ENCODE peak calls at places on chromosomes 11 and 22, in six cellular contexts. N is right lobe of liver, G is BJ, Z is sigmoid colon, D is tibial nerve, V is fibroblast of lung. F is an unnamed sample.

GRCh38 chr11:119551726-119552510 is 128.9 kb upstream of the THY1 start:
- DNase-seq in G (peak), N (no peak), Z (no peak), D (no peak), V (no peak), F (no peak)

GRCh38 chr11:118565062-118565461 is 669 bp downstream of the IFT46 start:
- DNase-seq in N (no peak), G (no peak), D (no peak), Z (no peak), V (peak), F (no peak)

GRCh38 chr22:50089231-50090140 is at the start of gene MOV10L1:
- DNase-seq in Z (no peak), V (peak), D (no peak), G (no peak), N (no peak), F (no peak)

GRCh38 chr11:93330446-93330984 is at the start of gene DEUP1:
- DNase-seq in V (peak), N (no peak), Z (peak), D (no peak), G (no peak), F (no peak)

GRCh38 chr22:22948651-22949611 is 61.3 kb downstream of the IGLL5 start:
- DNase-seq in G (no peak), Z (no peak), D (no peak), N (no peak), V (peak), F (no peak)

GRCh38 chr11:11752688-11753087 is 89.1 kb upstream of the USP47 start:
- DNase-seq in N (no peak), D (no peak), V (no peak), G (no peak), Z (no peak), F (no peak)

GRCh38 chr11:15629690-15630321 is 515.1 kb downstream of the INSC start:
- DNase-seq in G (no peak), Z (no peak), V (peak), N (peak), D (no peak), F (no peak)

GRCh38 chr11:133163463-133164419 is 368.6 kb downstream of the OPCML start:
- DNase-seq in D (no peak), N (no peak), G (no peak), V (peak), Z (no peak), F (no peak)

GRCh38 chr11:111303476-111303875 is 5.1 kb downstream of the POU2AF3 start:
- DNase-seq in Z (no peak), G (no peak), D (no peak), N (peak), V (no peak), F (no peak)

GRCh38 chr11:112005422-112006094 is 19.6 kb upstream of the DLAT start:
- DNase-seq in V (no peak), N (no peak), G (no peak), D (no peak), Z (no peak), F (no peak)

GRCh38 chr11:1832989-1833365 is 1.8 kb upstream of the SYT8 start:
- DNase-seq in V (no peak), Z (no peak), D (no peak), N (no peak), G (no peak), F (no peak)

GRCh38 chr11:1831338-1832180 is 3.2 kb upstream of the SYT8 start:
- DNase-seq in V (no peak), N (no peak), D (no peak), G (no peak), Z (no peak), F (no peak)

GRCh38 chr11:1834132-1834610 is 619 bp upstream of the SYT8 start:
- DNase-seq in G (no peak), V (no peak), N (no peak), Z (no peak), D (no peak), F (no peak)

GRCh38 chr11:1830500-1831223 is 4.1 kb upstream of the SYT8 start:
- DNase-seq in N (peak), V (no peak), Z (no peak), D (no peak), G (no peak), F (no peak)

GRCh38 chr11:1832181-1832988 is 2.4 kb upstream of the SYT8 start:
- DNase-seq in N (no peak), V (peak), G (no peak), D (no peak), Z (no peak), F (no peak)
- H3K4me3 ChIP-seq in N (no peak), V (no peak), G (no peak), D (no peak), Z (no peak), F (peak)

GRCh38 chr11:124839051-124839971 is 25.9 kb upstream of the ROBO3 start:
- DNase-seq in G (no peak), N (no peak), Z (no peak), V (no peak), D (no peak), F (no peak)
- TF ChIP-seq CTCF in G (no peak), N (no peak), Z (no peak), V (no peak), D (no peak), F (no peak)

DNA sequence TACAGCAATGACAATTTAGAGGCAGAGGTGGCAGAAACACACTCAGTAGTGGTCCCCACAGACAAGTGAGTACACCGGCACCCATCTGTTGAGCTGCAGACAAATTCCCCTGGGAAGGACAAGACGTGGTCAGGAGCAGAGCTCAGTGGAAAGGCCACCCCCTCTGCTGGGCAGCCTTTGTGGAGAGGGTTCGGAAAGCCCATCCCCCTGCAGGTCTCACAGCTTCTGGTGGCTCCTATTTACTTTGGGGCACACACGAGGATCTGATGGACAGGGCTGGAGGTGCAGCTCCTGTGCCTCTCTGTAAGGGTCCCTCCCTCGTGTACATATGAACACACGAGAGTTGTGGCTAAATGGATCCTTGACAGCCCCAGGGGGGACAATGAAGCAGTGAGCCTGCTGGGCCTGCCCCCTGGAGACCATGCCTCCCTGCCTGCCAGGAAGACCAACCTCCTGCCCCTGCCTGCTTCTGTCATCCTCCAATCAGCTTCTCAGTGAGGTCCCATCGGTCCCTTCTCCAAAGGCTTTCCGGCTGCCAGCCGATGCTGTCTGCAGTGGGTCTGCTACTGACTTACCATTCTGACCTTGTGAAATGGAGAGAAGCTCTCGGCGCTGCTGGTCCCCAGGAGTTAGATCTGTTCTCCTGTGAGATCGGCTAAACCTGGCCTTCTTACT is 161.5 kb downstream of the CACNA1I start:
- DNase-seq in D (no peak), Z (no peak), G (no peak), N (no peak), V (no peak), F (no peak)
- H3K4me3 ChIP-seq in D (no peak), Z (no peak), G (no peak), N (no peak), V (no peak), F (no peak)

DNA sequence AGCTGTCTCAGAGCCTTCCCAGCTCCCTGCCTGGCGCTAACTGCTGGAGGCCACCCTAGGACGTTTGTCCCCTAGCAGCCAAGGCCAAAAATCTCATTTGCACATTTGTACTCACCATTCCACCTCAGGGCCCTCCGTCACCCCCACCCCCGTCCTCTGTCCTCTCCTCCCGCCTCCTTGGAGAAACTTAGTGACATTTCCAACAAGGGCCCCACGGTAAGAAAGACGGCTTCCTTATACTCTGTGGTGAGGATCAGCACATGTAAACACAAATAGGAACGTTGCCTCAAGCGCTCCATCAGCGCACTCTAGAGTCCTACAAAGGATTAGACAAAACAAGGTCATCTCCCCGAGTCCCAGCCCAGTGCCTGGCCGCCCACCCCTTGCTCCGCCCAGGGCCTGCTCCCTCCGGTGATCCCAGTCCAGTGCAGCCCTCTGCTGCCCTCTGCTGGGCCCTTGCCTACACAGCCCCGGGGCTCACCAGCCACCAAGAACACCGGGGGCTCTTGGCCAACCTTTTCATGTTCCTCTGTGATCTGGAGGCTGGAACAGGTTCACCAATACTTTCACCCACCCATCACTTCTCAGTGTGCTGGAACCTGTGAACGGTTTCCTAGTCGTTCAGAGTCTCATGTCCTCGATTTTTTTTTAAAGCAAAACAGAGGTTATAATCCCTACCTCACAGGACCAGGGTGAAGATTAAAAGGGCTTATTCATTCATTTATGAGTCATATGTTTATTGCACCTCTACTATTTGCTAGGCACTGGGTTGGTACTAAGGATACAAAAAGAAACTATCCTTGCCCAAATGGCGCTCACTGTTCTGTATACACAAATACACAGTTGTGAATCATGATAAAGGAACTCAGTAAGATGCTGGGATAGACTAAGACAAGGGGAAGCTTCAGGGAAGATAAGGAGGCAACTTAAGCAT is 15.2 kb upstream of the CTR9 start:
- DNase-seq in V (peak), Z (peak), D (peak), N (peak), G (peak), F (peak)
- TF ChIP-seq CTCF in V (peak), Z (peak), D (peak), N (peak), G (peak), F (peak)

DNA sequence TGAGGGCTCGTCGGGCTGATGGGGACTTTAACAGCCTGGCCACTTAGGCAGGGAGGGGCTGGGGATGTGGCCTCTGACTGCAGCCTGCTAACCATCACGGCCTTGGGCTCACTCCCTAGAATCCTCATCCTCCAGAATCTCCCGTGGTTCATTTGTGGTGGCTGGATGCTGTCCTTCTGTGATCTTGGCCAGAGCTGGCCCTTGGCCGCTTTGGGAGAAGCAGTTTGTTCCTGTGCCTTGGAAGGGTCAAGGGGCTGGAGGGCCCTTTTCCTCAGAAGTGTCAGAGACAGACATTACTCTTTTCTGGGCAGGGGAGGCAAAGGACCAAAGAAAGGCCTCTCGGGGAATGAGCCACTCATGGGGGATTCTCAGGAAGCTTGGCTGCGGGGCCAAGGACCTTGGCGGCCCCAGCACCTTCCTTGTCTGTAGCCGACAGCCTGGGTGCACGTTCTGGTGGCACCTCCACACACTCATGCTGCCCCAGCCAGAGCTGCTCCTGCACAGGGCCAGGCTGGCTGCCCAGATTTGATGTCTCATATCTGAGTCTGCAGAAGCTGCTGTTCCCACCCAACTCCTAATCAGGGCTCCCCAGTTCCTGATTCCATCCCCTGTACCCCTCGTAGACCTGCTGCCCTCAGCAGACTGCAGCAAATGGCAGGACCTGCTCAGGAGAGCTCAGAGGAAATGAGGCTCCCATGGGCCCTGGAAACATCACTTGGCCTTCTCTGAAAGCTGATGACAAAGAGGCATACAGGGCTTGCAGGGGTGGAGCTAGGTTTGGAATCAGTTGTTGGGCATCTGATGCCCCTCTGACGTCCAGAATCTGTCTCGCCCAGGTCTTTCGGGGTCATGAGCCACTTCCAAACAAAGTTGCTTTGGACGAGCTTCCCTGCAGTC is 107.7 kb downstream of the CTTN start:
- DNase-seq in Z (peak), V (no peak), D (no peak), G (no peak), N (no peak), F (no peak)
- H3K4me3 ChIP-seq in Z (no peak), V (no peak), D (no peak), G (no peak), N (no peak), F (no peak)

GRCh38 chr11:23554002-23554401 is 693.7 kb upstream of the CCDC179 start:
- DNase-seq in Z (no peak), D (no peak), V (no peak), G (no peak), N (no peak), F (no peak)
- TF ChIP-seq CTCF in Z (no peak), D (no peak), V (no peak), G (no peak), N (no peak), F (no peak)

F was measured in retinal pigment epithelial cell.